ENCODE peak calls at places on chromosomes 3 and 15, in five cellular contexts. X, V, I, P and E are unnamed samples.

GRCh38 chr3:63972196-63972595 is 51.1 kb downstream of the PSMD6 start:
- DNase-seq in X (no peak), V (no peak), I (no peak), P (no peak), E (no peak)

GRCh38 chr3:105598047-105598796 is 231.5 kb downstream of the ALCAM start:
- DNase-seq in X (no peak), V (no peak), I (no peak), P (no peak), E (no peak)

GRCh38 chr3:157175678-157176077 is 15.7 kb upstream of the CCNL1 start:
- DNase-seq in X (no peak), V (peak), I (no peak), P (no peak), E (no peak)

GRCh38 chr15:89462198-89462912 is 34.0 kb downstream of the RHCG start:
- DNase-seq in X (no peak), V (peak), I (peak), P (no peak), E (no peak)

GRCh38 chr3:95705786-95706418 is 1108.5 kb upstream of the EPHA6 start:
- DNase-seq in X (no peak), V (no peak), I (peak), P (no peak), E (no peak)

GRCh38 chr3:100615684-100616083 is 6.3 kb downstream of the ADGRG7 start:
- DNase-seq in X (no peak), V (no peak), I (no peak), P (no peak), E (no peak)

GRCh38 chr3:61043156-61043555 is 208.1 kb downstream of the FHIT start:
- DNase-seq in X (no peak), V (no peak), I (no peak), P (no peak), E (no peak)

GRCh38 chr3:146077181-146077580 is 83.8 kb downstream of the PLOD2 start:
- DNase-seq in X (no peak), V (no peak), I (no peak), P (no peak), E (no peak)

GRCh38 chr15:39919740-39920509 is at the start of gene GPR176:
- DNase-seq in X (peak), V (no peak), I (no peak), P (no peak), E (no peak)

GRCh38 chr3:160168290-160168689 is 56.9 kb upstream of the C3orf80 start:
- DNase-seq in X (no peak), V (no peak), I (no peak), P (no peak), E (no peak)

GRCh38 chr3:160162440-160162839 is 62.8 kb upstream of the C3orf80 start:
- DNase-seq in X (peak), V (no peak), I (no peak), P (peak), E (no peak)

GRCh38 chr3:160159806-160160205 is 65.4 kb upstream of the C3orf80 start:
- DNase-seq in X (no peak), V (no peak), I (no peak), P (no peak), E (no peak)

GRCh38 chr3:160159346-160159745 is 65.9 kb upstream of the C3orf80 start:
- DNase-seq in X (no peak), V (no peak), I (no peak), P (no peak), E (no peak)

GRCh38 chr3:160163259-160163878 is 61.9 kb upstream of the C3orf80 start:
- DNase-seq in X (no peak), V (peak), I (peak), P (no peak), E (no peak)
- TF ChIP-seq USF2 in X (no peak), V (no peak), I (no peak), P (no peak), E (no peak)

GRCh38 chr3:29194139-29194538 is 86.7 kb upstream of the RBMS3 start:
- DNase-seq in X (no peak), V (no peak), I (no peak), P (no peak), E (no peak)
- TF ChIP-seq ATF3 in X (no peak), V (no peak), I (no peak), P (no peak), E (no peak)

GRCh38 chr3:170632780-170633179 is 46.9 kb upstream of the SLC7A14 start:
- DNase-seq in X (no peak), V (peak), I (no peak), P (no peak), E (peak)
- TF ChIP-seq USF2 in X (no peak), V (no peak), I (no peak), P (no peak), E (no peak)

DNA sequence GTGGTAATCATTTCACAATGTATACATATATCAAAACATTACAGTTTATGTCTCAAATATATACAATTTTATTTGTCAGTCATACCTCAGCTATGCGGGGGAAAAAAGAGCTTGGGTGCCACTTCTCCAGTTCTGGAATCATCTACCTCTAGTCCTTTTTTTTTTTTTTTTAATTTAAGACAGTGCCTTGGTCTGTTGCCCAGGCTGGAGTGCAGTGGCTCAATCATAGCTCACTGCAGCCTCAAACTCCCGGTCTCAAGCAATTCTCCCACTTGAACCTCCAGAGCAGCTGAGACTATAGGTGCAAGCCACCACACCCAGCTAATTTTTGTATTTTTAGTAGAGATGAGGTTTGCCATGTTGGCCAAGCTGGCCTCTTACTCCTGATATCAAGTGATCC is 67.4 kb downstream of the TMEM266 start:
- DNase-seq in X (no peak), V (no peak), I (no peak), P (no peak), E (no peak)
- TF ChIP-seq ATF3 in X (no peak), V (no peak), I (no peak), P (no peak), E (no peak)

GRCh38 chr3:38313685-38314084 is 31.6 kb downstream of the SLC22A14 start:
- DNase-seq in X (no peak), V (no peak), I (no peak), P (no peak), E (no peak)
- TF ChIP-seq USF2 in X (no peak), V (no peak), I (no peak), P (no peak), E (no peak)

DNA sequence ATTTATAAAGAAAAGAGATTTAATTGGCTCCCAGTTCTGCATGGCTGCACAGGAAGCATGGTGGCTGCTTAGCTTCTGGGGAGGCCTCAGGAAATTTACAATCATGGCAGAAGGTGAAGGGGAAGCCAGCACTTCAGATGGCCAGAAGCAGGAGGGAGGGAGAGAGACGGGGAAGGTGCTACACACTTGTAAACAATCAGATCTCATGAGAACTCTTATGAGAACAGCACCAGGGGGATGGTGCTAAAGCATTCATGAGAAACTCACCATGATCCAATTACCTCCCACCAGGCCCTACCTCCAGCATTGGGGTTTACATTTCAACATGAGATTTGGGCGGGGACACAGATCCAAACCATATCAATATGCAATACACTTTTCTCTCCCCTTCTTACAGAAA is 73.7 kb downstream of the ECT2 start:
- DNase-seq in X (no peak), V (no peak), I (no peak), P (no peak), E (no peak)
- TF ChIP-seq ATF3 in X (no peak), V (no peak), I (no peak), P (no peak), E (no peak)

GRCh38 chr3:41276191-41276590 is 76.9 kb downstream of the CTNNB1 start:
- DNase-seq in X (no peak), V (no peak), I (no peak), P (no peak), E (no peak)

GRCh38 chr3:41277790-41278465 is 78.6 kb downstream of the CTNNB1 start:
- DNase-seq in X (peak), V (no peak), I (peak), P (no peak), E (no peak)

GRCh38 chr3:41272667-41273066 is 73.4 kb downstream of the CTNNB1 start:
- DNase-seq in X (no peak), V (no peak), I (no peak), P (no peak), E (no peak)

DNA sequence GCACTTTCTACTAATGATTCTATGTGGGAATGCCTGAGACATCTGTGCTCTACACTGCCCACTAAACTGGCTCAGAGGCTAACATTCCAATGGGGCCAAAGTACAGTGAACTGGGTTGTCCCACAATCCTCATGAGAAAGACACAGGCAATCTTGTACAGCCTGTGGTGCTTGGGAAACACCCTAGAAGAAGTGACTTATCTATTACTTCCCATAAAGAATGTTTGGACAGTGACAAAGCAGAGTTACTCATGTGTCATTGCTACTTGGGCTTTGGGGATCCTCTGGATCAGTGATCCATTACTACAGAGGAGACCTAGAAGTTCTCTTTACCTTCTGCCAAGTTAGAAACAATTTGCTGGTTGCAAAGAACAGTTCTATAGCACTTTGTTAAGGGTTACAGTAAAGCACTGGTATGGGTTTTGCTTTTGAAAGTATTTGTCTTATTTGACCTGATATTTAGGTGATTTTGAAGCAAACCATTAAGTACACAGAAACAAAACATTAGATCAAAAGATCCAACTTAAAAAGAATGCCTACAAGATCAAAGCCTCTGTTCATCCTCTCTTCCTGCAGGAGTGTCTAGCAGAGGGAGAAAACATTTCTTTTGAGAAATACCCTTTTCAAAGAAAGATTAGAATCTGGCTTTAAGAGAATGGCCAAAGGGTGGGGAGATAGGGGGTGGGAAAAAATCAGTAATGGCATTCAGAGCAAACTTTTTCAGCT is 75.8 kb downstream of the CTNNB1 start:
- DNase-seq in X (no peak), V (no peak), I (peak), P (no peak), E (no peak)
- TF ChIP-seq USF2 in X (no peak), V (no peak), I (no peak), P (no peak), E (no peak)

DNA sequence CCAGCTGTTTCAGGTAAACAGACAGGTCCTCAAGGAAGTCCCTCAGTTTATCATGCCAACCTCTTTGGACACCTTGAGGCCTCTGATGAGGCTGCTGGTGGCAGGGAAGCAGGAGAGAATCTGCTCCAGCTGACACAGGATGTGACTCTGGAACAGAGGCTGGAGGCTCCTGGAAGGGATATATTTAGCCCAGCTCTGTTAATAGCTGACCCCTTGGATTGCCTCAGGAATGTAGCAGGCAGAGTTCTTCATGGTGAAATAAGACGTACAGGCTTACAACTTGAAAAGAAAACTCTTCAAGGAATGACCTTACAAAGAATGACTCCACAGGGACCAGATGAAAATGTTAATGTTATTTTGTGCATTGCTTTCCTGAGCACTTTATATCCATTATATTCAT is 90.5 kb downstream of the AQP9 start:
- DNase-seq in X (no peak), V (no peak), I (no peak), P (no peak), E (no peak)
- TF ChIP-seq ATF3 in X (no peak), V (no peak), I (no peak), P (no peak), E (no peak)